ENCODE peak calls at places on chromosomes 5 and 9, in eight cellular contexts. One of them, this sample, is unnamed.

GRCh38 chr5:120137582-120137981 is 326.5 kb upstream of the PRR16 start:
- DNase-seq in fibroblast of the aortic adventitia: no peak
- DNase-seq in neural crest cell: no peak
- DNase-seq in transverse colon: no peak
- DNase-seq in A673: no peak
- DNase-seq in AG04449: no peak
- DNase-seq in coronary artery: no peak
- DNase-seq in choroid plexus epithelial cell: no peak
- DNase-seq in this sample: no peak

GRCh38 chr9:137462396-137463193 is 3.5 kb upstream of the NSMF start:
- DNase-seq in fibroblast of the aortic adventitia: no peak
- DNase-seq in neural crest cell: no peak
- DNase-seq in transverse colon: no peak
- DNase-seq in A673: no peak
- DNase-seq in AG04449: no peak
- DNase-seq in coronary artery: peak
- DNase-seq in choroid plexus epithelial cell: no peak
- DNase-seq in this sample: no peak

GRCh38 chr5:5436206-5436765 is 13.8 kb downstream of the ICE1 start:
- DNase-seq in fibroblast of the aortic adventitia: no peak
- DNase-seq in neural crest cell: no peak
- DNase-seq in transverse colon: no peak
- DNase-seq in A673: no peak
- DNase-seq in AG04449: no peak
- DNase-seq in coronary artery: no peak
- DNase-seq in choroid plexus epithelial cell: no peak
- DNase-seq in this sample: no peak

GRCh38 chr5:10454591-10455272 is 13.1 kb downstream of the ROPN1L start:
- DNase-seq in fibroblast of the aortic adventitia: peak
- DNase-seq in neural crest cell: no peak
- DNase-seq in transverse colon: no peak
- DNase-seq in A673: no peak
- DNase-seq in AG04449: no peak
- DNase-seq in coronary artery: no peak
- DNase-seq in choroid plexus epithelial cell: peak
- DNase-seq in this sample: no peak

GRCh38 chr5:173916233-173916632 is 28.1 kb downstream of the CPEB4 start:
- DNase-seq in fibroblast of the aortic adventitia: no peak
- DNase-seq in neural crest cell: no peak
- DNase-seq in transverse colon: no peak
- DNase-seq in A673: no peak
- DNase-seq in AG04449: no peak
- DNase-seq in coronary artery: no peak
- DNase-seq in choroid plexus epithelial cell: no peak
- DNase-seq in this sample: no peak

GRCh38 chr9:35529156-35529823 is 39.4 kb downstream of the RUSC2 start:
- DNase-seq in fibroblast of the aortic adventitia: no peak
- DNase-seq in neural crest cell: no peak
- DNase-seq in transverse colon: no peak
- DNase-seq in A673: no peak
- DNase-seq in AG04449: no peak
- DNase-seq in coronary artery: no peak
- DNase-seq in choroid plexus epithelial cell: no peak
- DNase-seq in this sample: no peak

GRCh38 chr5:176492431-176492830 is 44.2 kb downstream of the FAF2 start:
- DNase-seq in fibroblast of the aortic adventitia: peak
- DNase-seq in neural crest cell: no peak
- DNase-seq in transverse colon: no peak
- DNase-seq in A673: no peak
- DNase-seq in AG04449: no peak
- DNase-seq in coronary artery: no peak
- DNase-seq in choroid plexus epithelial cell: peak
- DNase-seq in this sample: no peak

GRCh38 chr5:56155992-56156584 is 77.0 kb downstream of the ANKRD55 start:
- DNase-seq in fibroblast of the aortic adventitia: no peak
- DNase-seq in neural crest cell: no peak
- DNase-seq in transverse colon: no peak
- DNase-seq in A673: no peak
- DNase-seq in AG04449: no peak
- DNase-seq in coronary artery: no peak
- DNase-seq in choroid plexus epithelial cell: no peak
- DNase-seq in this sample: no peak

GRCh38 chr5:152514827-152515397 is 109.8 kb upstream of the NMUR2 start:
- DNase-seq in fibroblast of the aortic adventitia: peak
- DNase-seq in neural crest cell: no peak
- DNase-seq in transverse colon: no peak
- DNase-seq in A673: peak
- DNase-seq in AG04449: no peak
- DNase-seq in coronary artery: no peak
- DNase-seq in choroid plexus epithelial cell: peak
- DNase-seq in this sample: no peak

GRCh38 chr9:15087031-15087417 is 176.8 kb upstream of the FREM1 start:
- DNase-seq in fibroblast of the aortic adventitia: peak
- DNase-seq in neural crest cell: no peak
- DNase-seq in transverse colon: no peak
- DNase-seq in A673: no peak
- DNase-seq in AG04449: no peak
- DNase-seq in coronary artery: no peak
- DNase-seq in choroid plexus epithelial cell: no peak
- DNase-seq in this sample: no peak

DNA sequence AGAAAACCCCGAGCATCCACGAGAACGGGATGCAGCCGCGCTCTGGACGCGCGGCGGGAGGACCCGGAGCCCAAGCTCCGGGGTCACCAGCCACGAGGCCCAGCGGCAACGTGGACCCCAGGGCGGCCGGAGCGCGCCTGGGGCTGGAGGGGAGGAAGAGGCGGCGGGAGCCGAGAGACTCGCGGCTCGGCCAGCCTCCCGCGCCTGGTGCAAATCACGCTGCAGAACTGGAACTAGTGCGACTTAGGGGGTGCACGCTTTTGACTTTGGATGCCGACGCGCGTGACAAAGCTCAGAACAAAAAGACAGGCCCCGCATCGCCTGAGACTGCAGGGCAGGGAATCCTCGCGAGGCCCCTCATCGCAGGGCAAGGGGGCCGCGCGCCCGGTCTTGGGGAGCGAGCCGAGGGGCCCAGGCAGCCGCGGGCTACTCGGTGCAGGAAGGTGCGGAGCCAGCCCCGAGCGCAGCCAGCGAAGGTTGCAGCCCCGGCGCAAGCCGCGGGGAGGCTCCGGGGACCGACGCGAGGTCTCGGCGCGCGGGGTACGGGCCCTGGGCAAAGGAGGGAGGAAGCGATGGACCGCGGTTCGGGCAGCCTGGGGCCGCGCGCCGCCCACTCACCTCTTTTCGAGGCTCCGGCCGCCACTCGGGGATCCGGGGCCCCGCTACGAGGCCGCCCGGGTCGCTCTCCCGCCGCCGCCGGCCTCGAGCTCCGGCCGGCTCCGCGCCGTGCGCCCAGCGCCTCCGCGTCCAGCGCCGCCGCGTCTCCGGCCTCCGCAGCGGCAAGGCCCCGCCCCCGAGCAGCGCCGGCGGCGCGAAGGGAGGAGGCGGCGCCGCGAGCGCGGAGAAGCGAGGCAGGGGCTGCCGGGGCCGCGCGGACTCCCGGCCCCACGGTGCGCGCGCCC is at the start of gene GOLM1:
- DNase-seq in fibroblast of the aortic adventitia: peak
- DNase-seq in neural crest cell: peak
- DNase-seq in transverse colon: peak
- DNase-seq in A673: peak
- DNase-seq in AG04449: no peak
- DNase-seq in coronary artery: no peak
- DNase-seq in choroid plexus epithelial cell: peak
- DNase-seq in this sample: peak
- TF ChIP-seq CTCF in fibroblast of the aortic adventitia: peak
- TF ChIP-seq CTCF in neural crest cell: peak
- TF ChIP-seq CTCF in transverse colon: peak
- TF ChIP-seq CTCF in A673: no peak
- TF ChIP-seq CTCF in AG04449: peak
- TF ChIP-seq CTCF in coronary artery: no peak
- TF ChIP-seq CTCF in choroid plexus epithelial cell: no peak
- TF ChIP-seq CTCF in this sample: peak

GRCh38 chr5:14247054-14247386 is 103.9 kb downstream of the TRIO start:
- DNase-seq in fibroblast of the aortic adventitia: no peak
- DNase-seq in neural crest cell: no peak
- DNase-seq in transverse colon: no peak
- DNase-seq in A673: no peak
- DNase-seq in AG04449: no peak
- DNase-seq in coronary artery: no peak
- DNase-seq in choroid plexus epithelial cell: no peak
- DNase-seq in this sample: no peak
- TF ChIP-seq CTCF in fibroblast of the aortic adventitia: no peak
- TF ChIP-seq CTCF in neural crest cell: no peak
- TF ChIP-seq CTCF in transverse colon: no peak
- TF ChIP-seq CTCF in A673: no peak
- TF ChIP-seq CTCF in AG04449: no peak
- TF ChIP-seq CTCF in coronary artery: no peak
- TF ChIP-seq CTCF in choroid plexus epithelial cell: no peak
- TF ChIP-seq CTCF in this sample: no peak

GRCh38 chr5:78320461-78320860 is 26.0 kb upstream of the AP3B1 start:
- DNase-seq in fibroblast of the aortic adventitia: peak
- DNase-seq in neural crest cell: no peak
- DNase-seq in transverse colon: no peak
- DNase-seq in A673: peak
- DNase-seq in AG04449: peak
- DNase-seq in coronary artery: no peak
- DNase-seq in choroid plexus epithelial cell: peak
- DNase-seq in this sample: no peak
- TF ChIP-seq CTCF in fibroblast of the aortic adventitia: peak
- TF ChIP-seq CTCF in neural crest cell: peak
- TF ChIP-seq CTCF in transverse colon: peak
- TF ChIP-seq CTCF in A673: peak
- TF ChIP-seq CTCF in AG04449: peak
- TF ChIP-seq CTCF in coronary artery: no peak
- TF ChIP-seq CTCF in choroid plexus epithelial cell: peak
- TF ChIP-seq CTCF in this sample: peak

GRCh38 chr5:140882591-140882899 is 621 bp downstream of the PCDHA13 start:
- DNase-seq in fibroblast of the aortic adventitia: no peak
- DNase-seq in neural crest cell: no peak
- DNase-seq in transverse colon: no peak
- DNase-seq in A673: peak
- DNase-seq in AG04449: no peak
- DNase-seq in coronary artery: no peak
- DNase-seq in choroid plexus epithelial cell: no peak
- DNase-seq in this sample: no peak
- TF ChIP-seq CTCF in fibroblast of the aortic adventitia: no peak
- TF ChIP-seq CTCF in neural crest cell: peak
- TF ChIP-seq CTCF in transverse colon: no peak
- TF ChIP-seq CTCF in A673: peak
- TF ChIP-seq CTCF in AG04449: no peak
- TF ChIP-seq CTCF in coronary artery: no peak
- TF ChIP-seq CTCF in choroid plexus epithelial cell: no peak
- TF ChIP-seq CTCF in this sample: peak

GRCh38 chr5:128197911-128198522 is 114.5 kb downstream of the SLC12A2 start:
- DNase-seq in fibroblast of the aortic adventitia: no peak
- DNase-seq in neural crest cell: no peak
- DNase-seq in transverse colon: no peak
- DNase-seq in A673: no peak
- DNase-seq in AG04449: no peak
- DNase-seq in coronary artery: no peak
- DNase-seq in choroid plexus epithelial cell: peak
- DNase-seq in this sample: no peak

GRCh38 chr5:128199104-128199503 is 115.5 kb downstream of the SLC12A2 start:
- DNase-seq in fibroblast of the aortic adventitia: peak
- DNase-seq in neural crest cell: no peak
- DNase-seq in transverse colon: no peak
- DNase-seq in A673: no peak
- DNase-seq in AG04449: no peak
- DNase-seq in coronary artery: no peak
- DNase-seq in choroid plexus epithelial cell: peak
- DNase-seq in this sample: no peak

GRCh38 chr5:128202320-128202719 is 118.8 kb downstream of the SLC12A2 start:
- DNase-seq in fibroblast of the aortic adventitia: no peak
- DNase-seq in neural crest cell: no peak
- DNase-seq in transverse colon: no peak
- DNase-seq in A673: no peak
- DNase-seq in AG04449: no peak
- DNase-seq in coronary artery: no peak
- DNase-seq in choroid plexus epithelial cell: no peak
- DNase-seq in this sample: no peak

GRCh38 chr5:128199611-128200010 is 116.0 kb downstream of the SLC12A2 start:
- DNase-seq in fibroblast of the aortic adventitia: no peak
- DNase-seq in neural crest cell: no peak
- DNase-seq in transverse colon: no peak
- DNase-seq in A673: no peak
- DNase-seq in AG04449: no peak
- DNase-seq in coronary artery: no peak
- DNase-seq in choroid plexus epithelial cell: peak
- DNase-seq in this sample: no peak

DNA sequence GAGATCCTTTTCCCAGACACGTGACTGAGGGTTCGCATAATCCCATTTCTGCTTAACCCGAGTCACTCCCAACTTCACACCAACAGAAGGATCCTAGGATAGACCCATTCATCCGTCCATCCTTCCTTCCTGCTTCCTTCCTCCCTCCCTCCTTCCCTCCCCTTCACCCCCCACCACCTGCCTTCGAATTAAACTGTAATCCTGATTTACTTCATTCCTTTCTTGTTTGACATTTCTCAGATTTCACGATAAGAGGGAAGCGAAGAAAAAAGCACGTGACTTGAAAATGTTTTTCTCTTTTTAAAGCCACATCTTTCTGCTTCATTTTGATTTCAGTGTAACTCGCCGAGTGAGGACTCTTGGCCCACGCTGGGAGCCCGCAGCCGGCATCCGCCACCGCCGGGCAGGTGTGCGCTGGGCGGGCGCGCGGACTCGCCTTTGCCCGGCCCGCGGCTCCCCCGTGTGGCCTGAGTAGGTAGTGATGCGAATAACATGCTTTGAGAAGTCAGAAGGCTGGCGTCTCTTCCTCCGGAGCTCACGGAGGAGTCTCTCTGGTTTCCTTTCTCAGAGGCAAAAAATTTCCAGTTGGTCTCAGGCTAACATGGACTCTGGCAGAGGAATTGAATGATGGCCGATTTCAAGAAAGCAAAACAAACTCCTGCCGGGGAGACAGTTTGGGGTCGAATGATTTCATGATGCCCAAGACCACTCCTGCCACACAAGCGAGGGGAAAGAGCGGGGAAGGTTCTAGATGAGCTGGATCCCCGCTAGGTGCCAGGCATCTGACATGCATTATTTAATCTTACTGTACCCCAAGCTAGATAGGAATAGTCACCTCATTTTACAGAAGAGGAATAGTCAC is 117.7 kb downstream of the SLC12A2 start:
- DNase-seq in fibroblast of the aortic adventitia: peak
- DNase-seq in neural crest cell: peak
- DNase-seq in transverse colon: peak
- DNase-seq in A673: peak
- DNase-seq in AG04449: no peak
- DNase-seq in coronary artery: no peak
- DNase-seq in choroid plexus epithelial cell: peak
- DNase-seq in this sample: peak
- TF ChIP-seq CTCF in fibroblast of the aortic adventitia: peak
- TF ChIP-seq CTCF in neural crest cell: peak
- TF ChIP-seq CTCF in transverse colon: peak
- TF ChIP-seq CTCF in A673: peak
- TF ChIP-seq CTCF in AG04449: peak
- TF ChIP-seq CTCF in coronary artery: peak
- TF ChIP-seq CTCF in choroid plexus epithelial cell: peak
- TF ChIP-seq CTCF in this sample: peak

This sample was measured in osteocyte.